ENCODE peak calls at places on chromosomes 5 and 9, in seven cellular contexts. C is choroid plexus epithelial cell; G is posterior vena cava; D is Right ventricle myocardium inferior; F is CD8-positive, alpha-beta T cell; K is NCI-H774; Y is esophagus squamous epithelium. A is an unnamed sample.

GRCh38 chr9:29390859-29391258 is 1817.6 kb upstream of the C9orf72 start:
- DNase-seq in C (no peak), G (no peak), D (no peak), F (no peak), K (no peak), Y (no peak), A (no peak)

GRCh38 chr5:120678279-120678678 is 214.2 kb downstream of the PRR16 start:
- DNase-seq in C (peak), G (no peak), D (no peak), F (no peak), K (no peak), Y (no peak), A (peak)

GRCh38 chr5:126865299-126865698 is 88.4 kb downstream of the LMNB1 start:
- DNase-seq in C (peak), G (no peak), D (no peak), F (no peak), K (no peak), Y (no peak), A (peak)

GRCh38 chr5:80054682-80055081 is 19.5 kb downstream of the THBS4 start:
- DNase-seq in C (peak), G (no peak), D (no peak), F (no peak), K (no peak), Y (no peak), A (peak)

GRCh38 chr5:127643607-127644006 is 5.3 kb upstream of the CTXN3 start:
- DNase-seq in C (no peak), G (no peak), D (no peak), F (no peak), K (no peak), Y (no peak), A (no peak)

GRCh38 chr5:351084-351910 is 29.8 kb downstream of the AHRR start:
- DNase-seq in C (no peak), G (no peak), D (no peak), F (no peak), K (no peak), Y (no peak), A (no peak)

GRCh38 chr5:173618927-173619519 is 2.6 kb upstream of the BOD1 start:
- DNase-seq in C (peak), G (no peak), D (no peak), F (peak), K (peak), Y (no peak), A (peak)

GRCh38 chr9:93053781-93054331 is 4.6 kb upstream of the SUSD3 start:
- DNase-seq in C (no peak), G (peak), D (no peak), F (no peak), K (no peak), Y (no peak), A (no peak)

GRCh38 chr5:177994063-177994462 is 2.0 kb downstream of the PROP1 start:
- DNase-seq in C (no peak), G (peak), D (no peak), F (no peak), K (no peak), Y (no peak), A (no peak)

GRCh38 chr5:78243639-78244038 is 50.9 kb downstream of the AP3B1 start:
- DNase-seq in C (peak), G (no peak), D (no peak), F (no peak), K (no peak), Y (no peak), A (peak)

GRCh38 chr5:116651653-116652052 is 77.0 kb upstream of the SEMA6A start:
- DNase-seq in C (no peak), G (no peak), D (no peak), F (no peak), K (no peak), Y (no peak), A (no peak)

GRCh38 chr5:21806943-21807342 is 1046.2 kb downstream of the CDH12 start:
- DNase-seq in C (peak), G (peak), D (no peak), F (no peak), K (no peak), Y (no peak), A (peak)

GRCh38 chr9:112174965-112175795 is at the start of gene SUSD1:
- DNase-seq in C (no peak), G (peak), D (peak), F (peak), K (peak), Y (no peak), A (no peak)

GRCh38 chr5:68928617-68929302 is 165.1 kb upstream of the SLC30A5 start:
- DNase-seq in C (no peak), G (no peak), D (no peak), F (no peak), K (no peak), Y (no peak), A (no peak)

GRCh38 chr9:111484564-111484878 is 338 bp upstream of the ECPAS start:
- DNase-seq in C (no peak), G (no peak), D (no peak), F (no peak), K (no peak), Y (no peak), A (peak)

GRCh38 chr5:9365501-9365900 is 180.4 kb downstream of the SEMA5A start:
- DNase-seq in C (no peak), G (no peak), D (no peak), F (no peak), K (peak), Y (no peak), A (no peak)

GRCh38 chr9:99858087-99858486 is 36.4 kb downstream of the NR4A3 start:
- DNase-seq in C (no peak), G (no peak), D (no peak), F (no peak), K (no peak), Y (no peak), A (no peak)

GRCh38 chr9:91474656-91475055 is 51.0 kb upstream of the NFIL3 start:
- DNase-seq in C (peak), G (no peak), D (no peak), F (no peak), K (no peak), Y (no peak), A (peak)

GRCh38 chr9:78014776-78015175 is 16.8 kb downstream of the GNAQ start:
- DNase-seq in C (peak), G (no peak), D (no peak), F (no peak), K (no peak), Y (no peak), A (peak)

GRCh38 chr9:32928912-32929311 is 72.5 kb downstream of the APTX start:
- DNase-seq in C (no peak), G (no peak), D (no peak), F (no peak), K (no peak), Y (no peak), A (no peak)

GRCh38 chr9:110156416-110156815 is 51.5 kb downstream of the C9orf152 start:
- DNase-seq in C (no peak), G (no peak), D (peak), F (no peak), K (no peak), Y (no peak), A (no peak)

GRCh38 chr9:93049491-93049890 is 9.0 kb upstream of the SUSD3 start:
- DNase-seq in C (no peak), G (peak), D (no peak), F (no peak), K (no peak), Y (no peak), A (no peak)

GRCh38 chr5:33361781-33362180 is 79.0 kb upstream of the TARS1 start:
- DNase-seq in C (peak), G (no peak), D (no peak), F (no peak), K (no peak), Y (no peak), A (peak)

GRCh38 chr9:125378778-125379177 is 117.2 kb downstream of the GAPVD1 start:
- DNase-seq in C (no peak), G (peak), D (no peak), F (no peak), K (no peak), Y (no peak), A (no peak)

GRCh38 chr5:43120720-43121564 is at the start of gene ZNF131:
- DNase-seq in C (peak), G (peak), D (peak), F (peak), K (peak), Y (peak), A (peak)

GRCh38 chr5:132459983-132460834 is 30.4 kb downstream of the IRF1 start:
- DNase-seq in C (peak), G (peak), D (peak), F (no peak), K (peak), Y (no peak), A (no peak)

GRCh38 chr5:22708770-22709328 is 144.3 kb downstream of the CDH12 start:
- DNase-seq in C (no peak), G (no peak), D (no peak), F (no peak), K (no peak), Y (no peak), A (no peak)

GRCh38 chr5:134451618-134452505 is 40.2 kb upstream of the CDKN2AIPNL start:
- DNase-seq in C (peak), G (no peak), D (no peak), F (no peak), K (no peak), Y (no peak), A (peak)

A was measured in amniotic epithelial cell.